ENCODE peak calls at places on chromosomes 2 and 18, in ten cellular contexts. One of them, this sample, is unnamed.

GRCh38 chr2:64359892-64360657 is 93.9 kb upstream of the LGALSL start:
- DNase-seq in astrocyte of the spinal cord: peak; percentile 93
- DNase-seq in H9: peak; percentile 52
- DNase-seq in IMR-90: peak; percentile 92
- DNase-seq in mammary epithelial cell: peak; percentile 98
- DNase-seq in fibroblast of mammary gland: peak; percentile 98
- DNase-seq in endothelial cell: no peak
- DNase-seq in colonic mucosa: peak; percentile 85
- DNase-seq in body of pancreas: peak; percentile 96
- DNase-seq in prostate gland: peak; percentile 78
- DNase-seq in this sample: peak; percentile 95

GRCh38 chr2:218027426-218028188 is 24.8 kb upstream of the TNS1 start:
- DNase-seq in mammary epithelial cell: no peak
- DNase-seq in fibroblast of mammary gland: no peak
- DNase-seq in prostate gland: no peak
- DNase-seq in colonic mucosa: no peak
- DNase-seq in IMR-90: no peak
- DNase-seq in H9: peak; percentile 20
- DNase-seq in endothelial cell: no peak
- DNase-seq in astrocyte of the spinal cord: no peak
- DNase-seq in body of pancreas: no peak
- DNase-seq in this sample: no peak

GRCh38 chr2:5064687-5065086 is 627.5 kb upstream of the SOX11 start:
- DNase-seq in H9: peak; percentile 42
- DNase-seq in IMR-90: no peak
- DNase-seq in prostate gland: no peak
- DNase-seq in colonic mucosa: no peak
- DNase-seq in body of pancreas: no peak
- DNase-seq in endothelial cell: no peak
- DNase-seq in astrocyte of the spinal cord: no peak
- DNase-seq in mammary epithelial cell: no peak
- DNase-seq in fibroblast of mammary gland: no peak
- DNase-seq in this sample: no peak

GRCh38 chr2:170155022-170155722 is 22.8 kb upstream of the MYO3B start:
- DNase-seq in prostate gland: no peak
- DNase-seq in fibroblast of mammary gland: peak; percentile 60
- DNase-seq in H9: peak; percentile 54
- DNase-seq in endothelial cell: peak; percentile 12
- DNase-seq in IMR-90: peak; percentile 60
- DNase-seq in body of pancreas: no peak
- DNase-seq in astrocyte of the spinal cord: peak; percentile 72
- DNase-seq in mammary epithelial cell: no peak
- DNase-seq in colonic mucosa: no peak
- DNase-seq in this sample: peak; percentile 43

GRCh38 chr18:11183621-11184020 is 34.3 kb upstream of the PIEZO2 start:
- DNase-seq in colonic mucosa: no peak
- DNase-seq in IMR-90: peak; percentile 46
- DNase-seq in mammary epithelial cell: no peak
- DNase-seq in fibroblast of mammary gland: peak; percentile 28
- DNase-seq in endothelial cell: no peak
- DNase-seq in body of pancreas: no peak
- DNase-seq in astrocyte of the spinal cord: peak; percentile 36
- DNase-seq in H9: no peak
- DNase-seq in prostate gland: no peak
- DNase-seq in this sample: peak; percentile 46

GRCh38 chr18:48216639-48217280 is 192.4 kb downstream of the ZBTB7C start:
- DNase-seq in IMR-90: no peak
- DNase-seq in body of pancreas: no peak
- DNase-seq in endothelial cell: no peak
- DNase-seq in H9: no peak
- DNase-seq in astrocyte of the spinal cord: no peak
- DNase-seq in fibroblast of mammary gland: no peak
- DNase-seq in colonic mucosa: no peak
- DNase-seq in mammary epithelial cell: no peak
- DNase-seq in prostate gland: no peak
- DNase-seq in this sample: no peak

GRCh38 chr2:43220229-43220981 is 6.0 kb downstream of the ZFP36L2 start:
- DNase-seq in prostate gland: no peak
- DNase-seq in fibroblast of mammary gland: peak; percentile 82
- DNase-seq in endothelial cell: no peak
- DNase-seq in body of pancreas: no peak
- DNase-seq in mammary epithelial cell: peak; percentile 54
- DNase-seq in colonic mucosa: no peak
- DNase-seq in astrocyte of the spinal cord: no peak
- DNase-seq in IMR-90: peak; percentile 42
- DNase-seq in H9: no peak
- DNase-seq in this sample: peak; percentile 38

GRCh38 chr2:23525137-23525765 is 140.3 kb downstream of the KLHL29 start:
- DNase-seq in endothelial cell: no peak
- DNase-seq in body of pancreas: no peak
- DNase-seq in prostate gland: no peak
- DNase-seq in colonic mucosa: no peak
- DNase-seq in H9: no peak
- DNase-seq in astrocyte of the spinal cord: no peak
- DNase-seq in IMR-90: no peak
- DNase-seq in mammary epithelial cell: no peak
- DNase-seq in fibroblast of mammary gland: no peak
- DNase-seq in this sample: no peak

GRCh38 chr18:3294435-3295080 is 32.6 kb downstream of the MYL12B start:
- DNase-seq in astrocyte of the spinal cord: no peak
- DNase-seq in colonic mucosa: no peak
- DNase-seq in endothelial cell: no peak
- DNase-seq in H9: peak; percentile 52
- DNase-seq in IMR-90: peak; percentile 92
- DNase-seq in body of pancreas: peak; percentile 15
- DNase-seq in prostate gland: no peak
- DNase-seq in fibroblast of mammary gland: peak; percentile 68
- DNase-seq in mammary epithelial cell: peak; percentile 19
- DNase-seq in this sample: peak; percentile 66

GRCh38 chr18:12405066-12405465 is 2.7 kb upstream of the PRELID3A start:
- DNase-seq in prostate gland: no peak
- DNase-seq in astrocyte of the spinal cord: no peak
- DNase-seq in colonic mucosa: no peak
- DNase-seq in mammary epithelial cell: no peak
- DNase-seq in IMR-90: no peak
- DNase-seq in fibroblast of mammary gland: no peak
- DNase-seq in endothelial cell: no peak
- DNase-seq in H9: no peak
- DNase-seq in body of pancreas: no peak
- DNase-seq in this sample: no peak

GRCh38 chr2:133262888-133263287 is 305.4 kb downstream of the NCKAP5 start:
- DNase-seq in body of pancreas: no peak
- DNase-seq in IMR-90: no peak
- DNase-seq in endothelial cell: no peak
- DNase-seq in fibroblast of mammary gland: no peak
- DNase-seq in prostate gland: no peak
- DNase-seq in astrocyte of the spinal cord: peak; percentile 22
- DNase-seq in colonic mucosa: no peak
- DNase-seq in mammary epithelial cell: peak; percentile 19
- DNase-seq in H9: no peak
- DNase-seq in this sample: no peak

GRCh38 chr2:40430741-40431599 is 20.9 kb downstream of the SLC8A1 start:
- DNase-seq in fibroblast of mammary gland: no peak
- DNase-seq in endothelial cell: no peak
- DNase-seq in H9: no peak
- DNase-seq in prostate gland: no peak
- DNase-seq in mammary epithelial cell: no peak
- DNase-seq in astrocyte of the spinal cord: no peak
- DNase-seq in IMR-90: no peak
- DNase-seq in body of pancreas: peak; percentile 7
- DNase-seq in colonic mucosa: no peak
- DNase-seq in this sample: no peak

GRCh38 chr2:218235017-218235416 is 18.0 kb downstream of the ARPC2 start:
- DNase-seq in H9: no peak
- DNase-seq in mammary epithelial cell: no peak
- DNase-seq in fibroblast of mammary gland: no peak
- DNase-seq in endothelial cell: no peak
- DNase-seq in IMR-90: no peak
- DNase-seq in body of pancreas: no peak
- DNase-seq in prostate gland: no peak
- DNase-seq in astrocyte of the spinal cord: no peak
- DNase-seq in colonic mucosa: no peak
- DNase-seq in this sample: no peak

GRCh38 chr2:172823451-172823850 is 87.8 kb downstream of the RAPGEF4 start:
- DNase-seq in H9: no peak
- DNase-seq in colonic mucosa: no peak
- DNase-seq in body of pancreas: no peak
- DNase-seq in prostate gland: no peak
- DNase-seq in fibroblast of mammary gland: no peak
- DNase-seq in astrocyte of the spinal cord: no peak
- DNase-seq in mammary epithelial cell: no peak
- DNase-seq in endothelial cell: no peak
- DNase-seq in IMR-90: no peak
- DNase-seq in this sample: peak; percentile 30

GRCh38 chr18:13145636-13146190 is 72.8 kb upstream of the LDLRAD4 start:
- DNase-seq in IMR-90: no peak
- DNase-seq in fibroblast of mammary gland: no peak
- DNase-seq in mammary epithelial cell: no peak
- DNase-seq in astrocyte of the spinal cord: no peak
- DNase-seq in prostate gland: no peak
- DNase-seq in endothelial cell: no peak
- DNase-seq in colonic mucosa: no peak
- DNase-seq in body of pancreas: no peak
- DNase-seq in H9: no peak
- DNase-seq in this sample: no peak

GRCh38 chr2:40797115-40797514 is 345.2 kb upstream of the SLC8A1 start:
- DNase-seq in endothelial cell: no peak
- DNase-seq in colonic mucosa: no peak
- DNase-seq in prostate gland: no peak
- DNase-seq in mammary epithelial cell: peak; percentile 2
- DNase-seq in IMR-90: peak; percentile 38
- DNase-seq in H9: no peak
- DNase-seq in body of pancreas: peak; percentile 2
- DNase-seq in astrocyte of the spinal cord: peak; percentile 63
- DNase-seq in fibroblast of mammary gland: peak; percentile 48
- DNase-seq in this sample: peak; percentile 38

GRCh38 chr2:80185091-80185490 is 119.5 kb downstream of the LRRTM1 start:
- DNase-seq in astrocyte of the spinal cord: no peak
- DNase-seq in H9: no peak
- DNase-seq in prostate gland: no peak
- DNase-seq in mammary epithelial cell: no peak
- DNase-seq in endothelial cell: no peak
- DNase-seq in body of pancreas: no peak
- DNase-seq in fibroblast of mammary gland: no peak
- DNase-seq in IMR-90: no peak
- DNase-seq in colonic mucosa: no peak
- DNase-seq in this sample: no peak
- TF ChIP-seq CTCF in astrocyte of the spinal cord: no peak
- TF ChIP-seq CTCF in H9: no peak
- TF ChIP-seq CTCF in prostate gland: no peak
- TF ChIP-seq CTCF in mammary epithelial cell: no peak
- TF ChIP-seq CTCF in endothelial cell: no peak
- TF ChIP-seq CTCF in body of pancreas: no peak
- TF ChIP-seq CTCF in fibroblast of mammary gland: no peak
- TF ChIP-seq CTCF in IMR-90: no peak
- TF ChIP-seq CTCF in colonic mucosa: no peak
- TF ChIP-seq CTCF in this sample: no peak

DNA sequence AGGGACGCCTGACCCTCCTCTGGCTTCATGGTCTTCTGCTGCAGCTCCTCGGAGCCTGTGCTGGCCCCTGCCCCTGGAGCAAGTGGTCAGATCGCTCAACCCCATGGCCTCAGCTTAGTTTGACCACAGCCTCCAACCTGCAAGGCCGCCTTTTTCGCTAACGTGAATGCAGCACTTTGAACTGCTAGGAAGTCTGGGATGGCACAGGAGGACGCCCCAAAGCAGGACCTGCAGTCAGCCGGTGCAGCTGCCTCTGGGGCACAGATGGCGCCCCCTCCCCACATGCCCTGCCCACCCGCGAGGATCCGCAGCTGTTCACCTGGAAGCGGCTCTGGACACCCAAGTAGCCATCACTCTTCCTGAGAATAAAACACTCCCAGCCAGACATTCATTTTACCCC is 510.2 kb downstream of the EIPR1 start:
- DNase-seq in mammary epithelial cell: no peak
- DNase-seq in fibroblast of mammary gland: no peak
- DNase-seq in colonic mucosa: no peak
- DNase-seq in prostate gland: no peak
- DNase-seq in IMR-90: no peak
- DNase-seq in astrocyte of the spinal cord: no peak
- DNase-seq in body of pancreas: no peak
- DNase-seq in H9: no peak
- DNase-seq in endothelial cell: no peak
- DNase-seq in this sample: no peak
- TF ChIP-seq CTCF in mammary epithelial cell: no peak
- TF ChIP-seq CTCF in fibroblast of mammary gland: no peak
- TF ChIP-seq CTCF in colonic mucosa: no peak
- TF ChIP-seq CTCF in prostate gland: no peak
- TF ChIP-seq CTCF in IMR-90: no peak
- TF ChIP-seq CTCF in astrocyte of the spinal cord: no peak
- TF ChIP-seq CTCF in body of pancreas: no peak
- TF ChIP-seq CTCF in H9: no peak
- TF ChIP-seq CTCF in endothelial cell: no peak
- TF ChIP-seq CTCF in this sample: no peak

DNA sequence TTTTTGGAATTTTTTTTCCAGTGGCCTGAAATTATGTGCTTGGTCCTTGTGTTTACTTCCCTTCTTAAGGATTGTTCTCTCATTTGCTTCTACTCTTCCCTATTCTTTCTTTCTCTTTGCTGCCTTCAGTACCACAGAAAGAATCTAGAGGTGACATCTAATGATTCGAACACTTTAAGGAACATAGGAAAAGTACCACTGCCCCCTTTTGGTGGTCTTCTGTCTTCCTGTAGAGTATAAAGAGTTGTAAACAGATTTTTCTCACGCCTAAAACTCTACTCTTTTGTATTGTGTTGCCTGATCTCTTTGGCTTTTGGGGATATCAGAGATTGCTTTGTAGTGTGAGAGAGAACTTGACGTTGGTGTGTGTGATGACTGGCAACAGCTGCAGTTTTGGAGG is 7.0 kb upstream of the SCTR start:
- DNase-seq in astrocyte of the spinal cord: no peak
- DNase-seq in body of pancreas: no peak
- DNase-seq in IMR-90: no peak
- DNase-seq in prostate gland: no peak
- DNase-seq in mammary epithelial cell: no peak
- DNase-seq in fibroblast of mammary gland: no peak
- DNase-seq in H9: no peak
- DNase-seq in endothelial cell: no peak
- DNase-seq in colonic mucosa: no peak
- DNase-seq in this sample: no peak
- TF ChIP-seq CTCF in astrocyte of the spinal cord: no peak
- TF ChIP-seq CTCF in body of pancreas: no peak
- TF ChIP-seq CTCF in IMR-90: no peak
- TF ChIP-seq CTCF in prostate gland: no peak
- TF ChIP-seq CTCF in mammary epithelial cell: no peak
- TF ChIP-seq CTCF in fibroblast of mammary gland: no peak
- TF ChIP-seq CTCF in H9: peak; percentile 69
- TF ChIP-seq CTCF in endothelial cell: no peak
- TF ChIP-seq CTCF in colonic mucosa: no peak
- TF ChIP-seq CTCF in this sample: peak; percentile 1

GRCh38 chr2:8986327-8986976 is 17.0 kb downstream of the MBOAT2 start:
- DNase-seq in colonic mucosa: no peak
- DNase-seq in H9: peak; percentile 75
- DNase-seq in prostate gland: no peak
- DNase-seq in IMR-90: no peak
- DNase-seq in fibroblast of mammary gland: no peak
- DNase-seq in mammary epithelial cell: no peak
- DNase-seq in endothelial cell: peak; percentile 54
- DNase-seq in astrocyte of the spinal cord: no peak
- DNase-seq in body of pancreas: no peak
- DNase-seq in this sample: no peak
- TF ChIP-seq CTCF in colonic mucosa: no peak
- TF ChIP-seq CTCF in H9: peak; percentile 77
- TF ChIP-seq CTCF in prostate gland: no peak
- TF ChIP-seq CTCF in IMR-90: peak; percentile 16
- TF ChIP-seq CTCF in fibroblast of mammary gland: peak; percentile 25
- TF ChIP-seq CTCF in mammary epithelial cell: peak; percentile 6
- TF ChIP-seq CTCF in endothelial cell: peak; percentile 63
- TF ChIP-seq CTCF in astrocyte of the spinal cord: peak; percentile 20
- TF ChIP-seq CTCF in body of pancreas: no peak
- TF ChIP-seq CTCF in this sample: peak; percentile 26